ENCODE peak calls at places on chromosomes 4 and X, in four cellular contexts. D is CD8-positive, alpha-beta T cell; A is heart right ventricle; O is transverse colon. K is an unnamed sample.
A peak's percentile ranks its signal among the peaks of the same experiment; 100 is the strongest.

GRCh38 chr4:13432453-13432852 is 51.7 kb downstream of the RAB28 start:
- DNase-seq in D (no peak), A (no peak), O (no peak), K (no peak)

GRCh38 chrX:133365886-133366611 is 49.2 kb downstream of the GPC4 start:
- DNase-seq in D (no peak), A (no peak), O (no peak), K (no peak)

GRCh38 chrX:38927592-38927991 is 126.3 kb downstream of the MID1IP1 start:
- DNase-seq in D (no peak), A (no peak), O (no peak), K (no peak)

GRCh38 chr4:163071308-163071707 is 95.4 kb downstream of the NAF1 start:
- DNase-seq in D (no peak), A (no peak), O (no peak), K (no peak)

GRCh38 chr4:74632634-74633033 is 161.7 kb downstream of the BTC start:
- DNase-seq in D (no peak), A (peak; percentile 9), O (peak; percentile 24), K (no peak)

GRCh38 chr4:104451573-104451972 is 43.1 kb downstream of the CXXC4 start:
- DNase-seq in D (no peak), A (no peak), O (no peak), K (no peak)

GRCh38 chr4:3677671-3678070 is 88.5 kb upstream of the ADRA2C start:
- DNase-seq in D (no peak), A (no peak), O (no peak), K (no peak)

GRCh38 chrX:38220024-38220935 is at the start of gene SRPX:
- DNase-seq in D (no peak), A (peak; percentile 27), O (peak; percentile 27), K (no peak)

GRCh38 chr4:41069268-41069667 is 145.1 kb downstream of the APBB2 start:
- DNase-seq in D (no peak), A (no peak), O (no peak), K (no peak)

GRCh38 chr4:176729489-176729888 is 63.2 kb downstream of the VEGFC start:
- DNase-seq in D (no peak), A (no peak), O (no peak), K (no peak)

GRCh38 chr4:76641351-76641750 is 206.3 kb downstream of the SHROOM3 start:
- DNase-seq in D (no peak), A (no peak), O (no peak), K (no peak)

GRCh38 chr4:40255722-40256281 is 59.0 kb downstream of the RHOH start:
- DNase-seq in D (no peak), A (no peak), O (no peak), K (no peak)

GRCh38 chrX:11119295-11119943 is 8.3 kb downstream of the HCCS start:
- DNase-seq in D (no peak), A (no peak), O (no peak), K (no peak)

GRCh38 chrX:78708171-78708570 is 39.3 kb upstream of the LPAR4 start:
- DNase-seq in D (no peak), A (no peak), O (peak; percentile 8), K (no peak)

GRCh38 chrX:30513284-30513683 is 64.3 kb downstream of the TASL start:
- DNase-seq in D (no peak), A (no peak), O (no peak), K (no peak)

GRCh38 chrX:11470231-11470630 is 177.0 kb downstream of the AMELX start:
- DNase-seq in D (no peak), A (no peak), O (no peak), K (no peak)

GRCh38 chr4:180811556-180811955 is 1431.6 kb upstream of the TENM3 start:
- DNase-seq in D (no peak), A (no peak), O (no peak), K (no peak)

GRCh38 chrX:69603566-69604194 is 12.2 kb upstream of the EDA start:
- DNase-seq in D (no peak), A (no peak), O (no peak), K (no peak)
- H3K27ac ChIP-seq in D (no peak overlapping the region), A (no peak overlapping the region), O (no peak overlapping the region), K (no peak overlapping the region)

GRCh38 chr4:7294176-7294756 is 101.9 kb downstream of the SORCS2 start:
- DNase-seq in D (no peak), A (no peak), O (no peak), K (no peak)

GRCh38 chr4:7289619-7290018 is 97.3 kb downstream of the SORCS2 start:
- DNase-seq in D (no peak), A (no peak), O (no peak), K (no peak)

GRCh38 chr4:7293703-7294102 is 101.4 kb downstream of the SORCS2 start:
- DNase-seq in D (no peak), A (no peak), O (no peak), K (no peak)

GRCh38 chr4:7288751-7289523 is 96.6 kb downstream of the SORCS2 start:
- DNase-seq in D (no peak), A (no peak), O (no peak), K (no peak)

GRCh38 chr4:7291372-7292135 is 99.2 kb downstream of the SORCS2 start:
- DNase-seq in D (no peak), A (peak; percentile 79), O (peak; percentile 40), K (peak; percentile 36)
- H3K27ac ChIP-seq in D (no peak overlapping the region), A (no peak overlapping the region), O (no peak overlapping the region), K (peak overlapping the region; percentile 26)

GRCh38 chr4:8225290-8225625 is 26.2 kb downstream of the SH3TC1 start:
- DNase-seq in D (no peak), A (no peak), O (no peak), K (no peak)
- H3K27ac ChIP-seq in D (no peak overlapping the region), A (no peak overlapping the region), O (no peak overlapping the region), K (no peak overlapping the region)

GRCh38 chr4:107994894-107995293 is 5.2 kb downstream of the HADH start:
- DNase-seq in D (no peak), A (no peak), O (no peak), K (no peak)
- H3K27ac ChIP-seq in D (no peak overlapping the region), A (no peak overlapping the region), O (no peak overlapping the region), K (no peak overlapping the region)